ENCODE peak calls at places on chromosomes 6 and 20, in eight cellular contexts. R is bronchial epithelial cell, U is pancreas, P is upper lobe of right lung, I is tibial artery, Y is left lung, K is cardiac muscle cell, E is uterus. L is an unnamed sample.

GRCh38 chr6:85756982-85757381 is 114.3 kb upstream of the SYNCRIP start:
- DNase-seq in R (peak; percentile 45), U (no peak), P (no peak), I (no peak), Y (no peak), K (peak; percentile 54), E (no peak), L (no peak)

GRCh38 chr6:126228001-126228791 is 111.7 kb upstream of the CENPW start:
- DNase-seq in R (no peak), U (no peak), P (no peak), I (no peak), Y (no peak), K (no peak), E (no peak), L (no peak)

GRCh38 chr20:11159728-11160127 is 485.9 kb upstream of the JAG1 start:
- DNase-seq in R (no peak), U (no peak), P (no peak), I (peak; percentile 67), Y (peak; percentile 61), K (peak; percentile 31), E (no peak), L (no peak)

GRCh38 chr6:97040355-97040860 is 115.9 kb downstream of the KLHL32 start:
- DNase-seq in R (no peak), U (no peak), P (no peak), I (no peak), Y (no peak), K (no peak), E (no peak), L (no peak)

GRCh38 chr20:9359561-9360308 is 154.7 kb upstream of the LAMP5 start:
- DNase-seq in R (peak; percentile 56), U (no peak), P (no peak), I (no peak), Y (no peak), K (peak; percentile 84), E (peak; percentile 41), L (peak; percentile 20)

GRCh38 chr20:400121-400450 is 8.0 kb upstream of the RBCK1 start:
- DNase-seq in R (no peak), U (no peak), P (no peak), I (no peak), Y (no peak), K (no peak), E (no peak), L (no peak)

GRCh38 chr6:111230351-111231077 is 143.2 kb downstream of the SLC16A10 start:
- DNase-seq in R (peak; percentile 90), U (no peak), P (no peak), I (no peak), Y (no peak), K (peak; percentile 81), E (no peak), L (no peak)

GRCh38 chr20:64224344-64225165 is 31.0 kb upstream of the PCMTD2 start:
- DNase-seq in R (peak; percentile 88), U (peak; percentile 27), P (no peak), I (no peak), Y (no peak), K (peak; percentile 71), E (no peak), L (no peak)

GRCh38 chr6:153947817-153948447 is 91.1 kb upstream of the OPRM1 start:
- DNase-seq in R (peak; percentile 17), U (no peak), P (no peak), I (no peak), Y (no peak), K (peak; percentile 49), E (no peak), L (peak; percentile 30)

GRCh38 chr6:88371480-88371879 is 205.3 kb upstream of the CNR1 start:
- DNase-seq in R (no peak), U (no peak), P (no peak), I (no peak), Y (no peak), K (no peak), E (no peak), L (no peak)
- H3K4me3 ChIP-seq in R (no peak overlapping the region), U (no peak overlapping the region), P (no peak overlapping the region), I (no peak overlapping the region), Y (no peak overlapping the region), K (no peak overlapping the region), E (no peak overlapping the region), L (no peak overlapping the region)

DNA sequence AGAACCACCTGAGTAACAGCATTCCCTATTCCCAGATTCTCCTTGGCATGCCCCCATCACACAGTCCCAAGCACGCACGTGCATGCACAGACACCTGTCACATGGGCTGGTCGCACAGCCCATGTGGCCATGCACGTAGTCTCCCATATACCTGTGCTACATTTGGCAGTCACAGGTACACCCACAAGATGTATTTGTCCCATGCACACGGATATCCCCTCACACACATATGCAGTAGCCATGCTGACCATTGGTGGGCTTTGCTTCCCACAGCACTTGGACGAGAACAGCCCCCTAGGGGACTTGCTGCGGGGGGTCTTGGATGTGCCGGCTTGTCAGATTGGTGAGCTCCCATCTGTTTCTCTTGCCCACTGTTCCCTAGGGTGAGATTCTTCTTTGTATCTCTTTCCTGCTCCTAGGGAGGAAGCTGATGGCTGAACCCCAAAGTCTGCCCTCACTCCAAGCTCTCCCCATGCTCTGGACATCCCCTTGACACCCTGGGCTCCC is 31.9 kb downstream of the PLCG1 start:
- DNase-seq in R (no peak), U (no peak), P (peak; percentile 30), I (peak; percentile 28), Y (no peak), K (no peak), E (peak; percentile 6), L (no peak)
- H3K36me3 ChIP-seq in R (peaks cover 46% of the 10 kb centered on the region), U (peaks cover 12% of the 10 kb centered on the region), P (peaks cover 94% of the 10 kb centered on the region), I (peaks cover 91% of the 10 kb centered on the region), Y (peaks cover 6% of the 10 kb centered on the region), K (peaks cover 72% of the 10 kb centered on the region), E (no peaks in the 10 kb centered on the region), L (peaks cover 87% of the 10 kb centered on the region)

GRCh38 chr6:37988131-37988530 is 168.6 kb downstream of the ZFAND3 start:
- DNase-seq in R (no peak), U (no peak), P (no peak), I (no peak), Y (no peak), K (peak; percentile 68), E (no peak), L (no peak)
- H3K27me3 ChIP-seq in R (no peaks in the 10 kb centered on the region), U (no peaks in the 10 kb centered on the region), P (no peaks in the 10 kb centered on the region), I (no peaks in the 10 kb centered on the region), Y (no peaks in the 10 kb centered on the region), K (no peaks in the 10 kb centered on the region), E (no peaks in the 10 kb centered on the region), L (no peaks in the 10 kb centered on the region)

DNA sequence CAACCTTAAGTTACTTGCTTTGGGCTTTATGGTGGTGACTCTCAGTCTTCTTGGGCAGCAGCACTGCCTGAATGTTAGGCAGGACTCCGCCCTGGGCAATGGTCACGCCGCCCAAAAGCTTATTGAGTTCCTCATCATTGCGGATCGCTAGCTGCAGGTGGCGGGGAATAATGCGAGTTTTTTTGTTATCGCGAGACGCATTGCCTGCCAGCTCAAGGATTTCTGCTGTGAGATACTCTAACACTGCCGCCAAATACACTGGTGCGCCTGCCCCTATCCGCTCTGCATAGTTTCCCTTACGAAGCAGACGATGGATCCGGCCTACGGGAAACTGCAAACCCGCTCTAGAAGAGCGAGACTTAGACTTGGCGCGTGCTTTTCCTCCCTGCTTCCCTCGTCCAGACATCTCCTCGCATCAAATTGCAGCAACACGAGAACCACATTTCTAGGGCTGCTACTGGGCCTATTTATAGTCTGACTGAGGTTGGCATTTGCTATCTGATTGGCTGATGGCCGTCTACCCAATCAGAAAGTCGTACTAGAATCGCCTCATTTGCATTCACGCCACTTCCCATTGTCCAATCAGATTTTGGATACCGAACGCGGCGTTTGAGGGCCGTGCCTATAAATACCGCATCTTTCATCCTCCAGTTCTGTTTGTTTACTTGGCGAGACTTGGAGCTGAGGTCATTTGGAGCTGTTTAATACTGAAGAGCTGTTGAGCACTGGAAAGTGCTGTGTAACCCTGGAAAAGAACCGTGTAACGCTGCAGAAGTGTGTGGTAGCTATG is 28.2 kb upstream of the SLC17A4 start:
- DNase-seq in R (no peak), U (no peak), P (no peak), I (no peak), Y (no peak), K (no peak), E (no peak), L (no peak)
- H3K4me3 ChIP-seq in R (no peak overlapping the region), U (no peak overlapping the region), P (no peak overlapping the region), I (no peak overlapping the region), Y (no peak overlapping the region), K (no peak overlapping the region), E (no peak overlapping the region), L (no peak overlapping the region)